ENCODE peak calls at places on chromosomes 7 and 10, in ten cellular contexts. W is left ventricle myocardium inferior; G is NCI-H1092 treated with DMSO at 0.1 percent for 48 hours; R is nephron progenitor cell; X is stimulated activated naive CD4-positive, alpha-beta T cell; O is neural crest cell; Z is T1000; J is WTC11; I is activated CD8-positive, alpha-beta memory T cell treated with anti-CD3 and anti-CD28 coated beads, Interleukin-2, amount 50 U/mL, for 48 hours; K is amniotic epithelial cell. U is an unnamed sample.

GRCh38 chr10:12510566-12510965 is 161.2 kb downstream of the CAMK1D start:
- DNase-seq in R (no peak), X (no peak), W (no peak), I (no peak), O (no peak), G (no peak), K (no peak), Z (no peak), J (no peak), U (no peak)

GRCh38 chr7:37441405-37441797 is 7.3 kb downstream of the ELMO1 start:
- DNase-seq in I (no peak), G (no peak), J (no peak), X (no peak), O (no peak), K (no peak), R (no peak), W (no peak), Z (no peak), U (no peak)

GRCh38 chr7:39252916-39253315 is 275.2 kb downstream of the POU6F2 start:
- DNase-seq in Z (no peak), I (no peak), O (no peak), G (no peak), R (no peak), J (no peak), K (no peak), X (no peak), W (no peak), U (no peak)

GRCh38 chr7:28940741-28941385 is 17.3 kb downstream of the TRIL start:
- DNase-seq in K (no peak), I (no peak), W (no peak), R (no peak), X (no peak), Z (no peak), J (no peak), G (no peak), O (no peak), U (no peak)

GRCh38 chr10:114508376-114508775 is 104.1 kb upstream of the AFAP1L2 start:
- DNase-seq in Z (no peak), O (no peak), R (no peak), X (no peak), K (no peak), W (no peak), G (no peak), I (no peak), J (no peak), U (no peak)

GRCh38 chr7:107982463-107982862 is 20.5 kb downstream of the LAMB1 start:
- DNase-seq in J (no peak), R (no peak), X (no peak), Z (no peak), K (no peak), O (no peak), W (no peak), I (no peak), G (peak; percentile 94), U (no peak)

GRCh38 chr7:55575733-55576132 is 3.4 kb upstream of the VOPP1 start:
- DNase-seq in J (no peak), I (no peak), G (no peak), Z (no peak), K (no peak), R (no peak), W (no peak), O (no peak), X (no peak), U (no peak)

GRCh38 chr10:48885376-48885775 is 54.3 kb downstream of the LRRC18 start:
- DNase-seq in I (no peak), J (peak; percentile 37), O (peak; percentile 12), R (peak; percentile 34), K (no peak), W (no peak), X (no peak), Z (no peak), G (no peak), U (no peak)

GRCh38 chr7:1521454-1521853 is 9.0 kb upstream of the MAFK start:
- DNase-seq in G (no peak), K (no peak), J (no peak), Z (no peak), R (no peak), O (no peak), X (no peak), W (no peak), I (no peak), U (no peak)

GRCh38 chr7:129136887-129137647 is 7.4 kb upstream of the TSPAN33 start:
- DNase-seq in K (no peak), R (no peak), W (no peak), X (no peak), G (no peak), O (no peak), J (no peak), I (no peak), Z (no peak), U (peak; percentile 51)

GRCh38 chr10:30574423-30574796 is 55.1 kb downstream of the LYZL2 start:
- DNase-seq in J (no peak), G (no peak), K (no peak), Z (no peak), W (no peak), X (no peak), I (no peak), R (no peak), O (no peak), U (no peak)

GRCh38 chr7:26910221-26910620 is 45.8 kb upstream of the SKAP2 start:
- DNase-seq in R (no peak), Z (peak; percentile 63), J (peak; percentile 13), K (peak; percentile 67), W (no peak), O (no peak), I (no peak), G (no peak), X (no peak), U (no peak)

GRCh38 chr7:159015081-159015893 is 129.4 kb downstream of the VIPR2 start:
- DNase-seq in R (no peak), K (no peak), G (no peak), J (no peak), Z (no peak), I (no peak), W (peak; percentile 81), O (no peak), X (no peak), U (no peak)

GRCh38 chr10:116721991-116722392 is 20.4 kb downstream of the HSPA12A start:
- DNase-seq in R (peak; percentile 73), O (peak; percentile 8), Z (no peak), J (no peak), W (no peak), K (peak; percentile 69), G (no peak), X (no peak), I (no peak), U (no peak)

GRCh38 chr10:43264987-43265798 is 1.7 kb downstream of the RASGEF1A start:
- DNase-seq in O (no peak), R (no peak), X (no peak), K (no peak), Z (no peak), J (no peak), G (no peak), W (no peak), I (no peak), U (no peak)

GRCh38 chr10:112721080-112721698 is 228.9 kb upstream of the TCF7L2 start:
- DNase-seq in X (no peak), K (peak; percentile 53), J (no peak), R (peak; percentile 7), O (no peak), Z (no peak), G (no peak), W (no peak), I (no peak), U (peak; percentile 9)

GRCh38 chr10:130513686-130514476 is 377.7 kb downstream of the GLRX3 start:
- DNase-seq in R (no peak), O (no peak), G (no peak), K (no peak), Z (no peak), W (no peak), X (no peak), I (no peak), J (no peak), U (no peak)

GRCh38 chr10:28179490-28180099 is 123.3 kb downstream of the MPP7 start:
- DNase-seq in G (peak; percentile 24), R (peak; percentile 40), I (no peak), O (peak; percentile 36), W (no peak), J (no peak), K (peak; percentile 56), X (no peak), Z (no peak), U (peak; percentile 63)

GRCh38 chr7:83413831-83414230 is 235.1 kb downstream of the SEMA3E start:
- DNase-seq in G (peak; percentile 31), I (no peak), J (no peak), R (no peak), Z (no peak), O (no peak), K (peak; percentile 2), X (no peak), W (no peak), U (no peak)

GRCh38 chr7:139767561-139767982 is 10.2 kb downstream of the HIPK2 start:
- DNase-seq in I (no peak), K (no peak), Z (no peak), G (no peak), J (no peak), R (no peak), W (no peak), O (no peak), X (no peak), U (peak; percentile 66)

GRCh38 chr10:20737107-20737506 is 160.0 kb downstream of the NEBL start:
- DNase-seq in J (no peak), G (no peak), K (no peak), R (no peak), X (no peak), I (no peak), W (no peak), O (no peak), Z (no peak), U (no peak)

GRCh38 chr7:30176463-30177090 is 41.8 kb downstream of the MTURN start:
- DNase-seq in Z (no peak), I (no peak), K (no peak), X (no peak), R (peak; percentile 15), O (no peak), W (no peak), J (no peak), G (no peak), U (no peak)

GRCh38 chr7:123784263-123784662 is 35.5 kb upstream of the WASL start:
- DNase-seq in O (no peak), W (no peak), Z (no peak), J (no peak), R (no peak), I (no peak), K (peak; percentile 50), G (no peak), X (no peak), U (no peak)

GRCh38 chr10:100341953-100342626 is 4.9 kb upstream of the SCD start:
- DNase-seq in K (peak; percentile 58), G (peak; percentile 63), R (peak; percentile 53), X (peak; percentile 18), J (peak; percentile 68), W (no peak), Z (no peak), I (peak; percentile 65), O (peak; percentile 48), U (peak; percentile 41)

GRCh38 chr10:108362956-108363355 is 1198.5 kb upstream of the SORCS1 start:
- DNase-seq in J (no peak), I (no peak), O (no peak), K (no peak), R (no peak), Z (no peak), G (no peak), W (no peak), X (no peak), U (no peak)

U was measured in naive thymus-derived CD4-positive, alpha-beta T cell.